ENCODE peak calls at places on chromosomes 12 and 14, in ten cellular contexts. U is glutamatergic neuron, C is MM.1S, B is choroid plexus epithelial cell, F is A549, G is endothelial cell, T is right lobe of liver, K is tibial artery, O is IMR-90, X is kidney. H is an unnamed sample.

GRCh38 chr12:12979731-12980259 is 20.3 kb downstream of the HEBP1 start:
- DNase-seq in B (peak; percentile 97), G (no peak), K (no peak), C (no peak), F (peak; percentile 73), X (no peak), U (no peak), T (peak; percentile 2), O (peak; percentile 98), H (no peak)

GRCh38 chr14:68506645-68507405 is 286.0 kb downstream of the ZFP36L1 start:
- DNase-seq in O (no peak), K (no peak), C (peak; percentile 49), X (no peak), F (no peak), T (no peak), G (no peak), U (no peak), B (no peak), H (peak; percentile 51)

GRCh38 chr14:95467232-95467631 is 49.2 kb downstream of the SYNE3 start:
- DNase-seq in G (no peak), X (peak; percentile 26), U (no peak), K (no peak), C (no peak), T (no peak), O (no peak), F (no peak), B (no peak), H (no peak)

GRCh38 chr14:34111933-34112332 is 161.1 kb upstream of the EGLN3 start:
- DNase-seq in U (no peak), K (no peak), F (no peak), O (no peak), C (no peak), B (no peak), X (no peak), T (no peak), G (no peak), H (no peak)

GRCh38 chr14:36020120-36021029 is 156.1 kb downstream of the PTCSC3 start:
- DNase-seq in G (no peak), X (no peak), C (no peak), K (no peak), F (no peak), U (no peak), T (no peak), O (no peak), B (no peak), H (no peak)

GRCh38 chr14:75460402-75460801 is 32.6 kb downstream of the JDP2 start:
- DNase-seq in F (no peak), C (no peak), K (no peak), O (no peak), X (peak; percentile 59), U (no peak), B (no peak), T (no peak), G (no peak), H (no peak)

GRCh38 chr14:66056268-66056907 is 429.8 kb upstream of the CCDC196 start:
- DNase-seq in U (no peak), K (no peak), B (no peak), G (no peak), O (no peak), C (no peak), X (no peak), T (no peak), F (no peak), H (no peak)

GRCh38 chr14:67345583-67345982 is 14.0 kb downstream of the ATP6V1D start:
- DNase-seq in U (no peak), T (no peak), K (no peak), G (no peak), F (no peak), X (no peak), O (no peak), B (no peak), C (no peak), H (no peak)

GRCh38 chr14:54653764-54654469 is 87.0 kb downstream of the SAMD4A start:
- DNase-seq in K (peak; percentile 74), O (peak; percentile 88), G (peak; percentile 48), U (no peak), F (peak; percentile 19), X (peak; percentile 84), T (no peak), B (peak; percentile 88), C (no peak), H (no peak)

GRCh38 chr14:90758959-90759358 is 57.3 kb downstream of the TTC7B start:
- DNase-seq in C (no peak), X (peak; percentile 89), O (peak; percentile 4), F (no peak), U (no peak), K (peak; percentile 91), B (peak; percentile 29), T (peak; percentile 61), G (peak; percentile 26), H (no peak)

GRCh38 chr14:58846682-58847465 is 209.1 kb downstream of the DACT1 start:
- DNase-seq in O (no peak), B (no peak), C (no peak), K (no peak), G (no peak), T (no peak), F (no peak), U (no peak), X (no peak), H (no peak)

GRCh38 chr14:92677087-92677668 is 71.2 kb downstream of the LGMN start:
- DNase-seq in T (no peak), C (no peak), K (no peak), B (no peak), F (no peak), G (no peak), O (no peak), X (peak; percentile 14), U (no peak), H (peak; percentile 92)

GRCh38 chr14:103138483-103139370 is 15.5 kb downstream of the TNFAIP2 start:
- DNase-seq in C (no peak), F (no peak), G (no peak), O (no peak), B (no peak), T (no peak), U (peak; percentile 54), K (peak; percentile 69), X (peak; percentile 84), H (no peak)

GRCh38 chr12:130134563-130134915 is 27.7 kb upstream of the FZD10 start:
- DNase-seq in K (no peak), F (no peak), O (no peak), C (no peak), T (no peak), B (no peak), G (no peak), X (no peak), U (no peak), H (no peak)

GRCh38 chr12:95396849-95397498 is 77.0 kb upstream of the METAP2 start:
- DNase-seq in X (no peak), C (peak; percentile 18), G (no peak), B (peak; percentile 67), K (no peak), U (no peak), F (no peak), T (no peak), O (peak; percentile 68), H (no peak)

GRCh38 chr14:50344831-50345563 is 32.9 kb downstream of the DMAC2L start:
- DNase-seq in O (peak; percentile 57), X (no peak), F (no peak), B (peak; percentile 80), T (no peak), G (no peak), C (no peak), U (no peak), K (no peak), H (no peak)

GRCh38 chr12:77685112-77685511 is 145.6 kb upstream of the NAV3 start:
- DNase-seq in G (peak; percentile 62), X (no peak), T (peak; percentile 58), O (peak; percentile 80), C (peak; percentile 72), K (no peak), B (peak; percentile 92), F (peak; percentile 13), U (peak; percentile 65), H (peak; percentile 7)

GRCh38 chr12:17540921-17541320 is 549.1 kb downstream of the RERGL start:
- DNase-seq in F (no peak), G (no peak), C (no peak), X (no peak), O (no peak), K (no peak), U (no peak), T (no peak), B (no peak), H (no peak)

GRCh38 chr14:76551906-76552305 is 176.0 kb downstream of the ESRRB start:
- DNase-seq in U (no peak), T (no peak), B (no peak), O (no peak), F (no peak), X (no peak), K (no peak), C (no peak), G (no peak), H (no peak)
- TF ChIP-seq CTCF in U (no peak), T (no peak), B (no peak), O (no peak), F (no peak), X (no peak), K (no peak), C (no peak), G (no peak), H (no peak)

DNA sequence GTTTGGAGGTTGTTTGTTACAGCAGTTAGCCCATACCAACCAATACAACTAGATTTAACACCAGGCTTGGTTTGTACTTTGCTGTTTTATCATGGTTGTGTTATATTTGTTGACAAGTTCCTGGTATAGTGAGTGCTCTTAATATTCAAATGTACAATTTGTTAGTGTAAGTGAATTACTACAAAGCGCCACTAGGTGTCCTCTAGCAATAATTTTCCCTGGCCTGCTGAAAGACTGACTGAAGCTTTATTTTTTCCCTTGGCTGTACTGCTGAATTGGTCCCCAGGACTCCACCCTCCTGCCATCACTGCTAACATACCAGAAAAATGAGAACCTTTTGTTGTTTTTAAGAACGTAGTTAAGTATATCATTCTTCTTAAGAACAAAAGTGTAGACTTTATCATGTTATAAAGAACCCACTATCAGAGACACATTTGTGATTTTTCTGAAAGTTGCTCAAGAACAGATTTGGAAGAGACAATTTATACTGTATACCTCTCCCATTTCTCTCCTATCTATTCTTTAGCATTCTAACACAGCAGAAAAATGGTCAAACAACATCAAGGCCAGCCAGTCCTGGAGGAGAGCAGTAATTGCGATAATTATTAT is 75.3 kb upstream of the FAR2 start:
- DNase-seq in G (peak; percentile 23), T (no peak), C (peak; percentile 58), K (no peak), F (no peak), U (no peak), X (no peak), B (peak; percentile 81), O (peak; percentile 49), H (peak; percentile 27)
- TF ChIP-seq CTCF in G (peak; percentile 86), T (peak; percentile 64), C (peak; percentile 72), K (peak; percentile 46), F (peak; percentile 58), U (peak; percentile 96), X (peak; percentile 69), B (peak; percentile 74), O (peak; percentile 58), H (peak; percentile 47)

GRCh38 chr12:88325076-88325827 is 183.1 kb downstream of the TMTC3 start:
- DNase-seq in B (peak; percentile 87), C (no peak), K (no peak), O (peak; percentile 98), X (no peak), G (no peak), T (no peak), F (peak; percentile 16), U (no peak), H (no peak)
- TF ChIP-seq CTCF in B (peak; percentile 50), C (no peak), K (no peak), O (peak; percentile 15), X (no peak), G (no peak), T (no peak), F (peak; percentile 5), U (no peak), H (no peak)

GRCh38 chr14:73741386-73741875 is 27.2 kb upstream of the PNMA1 start:
- DNase-seq in X (peak; percentile 95), F (no peak), U (no peak), B (peak; percentile 70), T (peak; percentile 72), C (no peak), O (peak; percentile 66), K (peak; percentile 88), G (peak; percentile 80), H (peak; percentile 76)
- TF ChIP-seq CTCF in X (no peak), F (no peak), U (no peak), B (peak; percentile 31), T (no peak), C (no peak), O (peak; percentile 9), K (no peak), G (no peak), H (no peak)

H was measured in GM13977.